ENCODE peak calls at places on chromosome 12, in seven cellular contexts. N is colonic mucosa; Q is kidney; C is kidney epithelial cell; K is PC-9; M is ovary; W is CD8-positive, alpha-beta T cell. X is an unnamed sample.

GRCh38 chr12:61654698-61655097 is 605.5 kb upstream of the USP15 start:
- DNase-seq in N (no peak), Q (no peak), C (no peak), K (no peak), M (no peak), W (no peak), X (peak)

GRCh38 chr12:58286353-58286752 is 345.0 kb downstream of the ATP23 start:
- DNase-seq in N (no peak), Q (no peak), C (no peak), K (no peak), M (no peak), W (no peak), X (no peak)

GRCh38 chr12:100593490-100593889 is 20.0 kb downstream of the GAS2L3 start:
- DNase-seq in N (no peak), Q (no peak), C (no peak), K (no peak), M (no peak), W (no peak), X (peak)

GRCh38 chr12:25811656-25812126 is 146.8 kb upstream of the RASSF8 start:
- DNase-seq in N (no peak), Q (no peak), C (no peak), K (no peak), M (no peak), W (no peak), X (peak)

GRCh38 chr12:90098132-90098779 is 389.6 kb upstream of the ATP2B1 start:
- DNase-seq in N (no peak), Q (no peak), C (no peak), K (no peak), M (no peak), W (no peak), X (peak)

GRCh38 chr12:94994312-94994711 is 9.2 kb downstream of the NDUFA12 start:
- DNase-seq in N (no peak), Q (no peak), C (peak), K (peak), M (no peak), W (no peak), X (peak)

GRCh38 chr12:72083096-72083825 is 144.6 kb downstream of the TPH2 start:
- DNase-seq in N (no peak), Q (no peak), C (no peak), K (no peak), M (no peak), W (no peak), X (no peak)

GRCh38 chr12:1374296-1374695 is 220.1 kb downstream of the FBXL14 start:
- DNase-seq in N (no peak), Q (no peak), C (no peak), K (no peak), M (no peak), W (no peak), X (no peak)

GRCh38 chr12:109927622-109928021 is 27.5 kb downstream of the TCHP start:
- DNase-seq in N (peak), Q (no peak), C (no peak), K (no peak), M (no peak), W (no peak), X (peak)

GRCh38 chr12:123076604-123077297 is 74.1 kb downstream of the PITPNM2 start:
- DNase-seq in N (no peak), Q (no peak), C (no peak), K (no peak), M (no peak), W (no peak), X (peak)

DNA sequence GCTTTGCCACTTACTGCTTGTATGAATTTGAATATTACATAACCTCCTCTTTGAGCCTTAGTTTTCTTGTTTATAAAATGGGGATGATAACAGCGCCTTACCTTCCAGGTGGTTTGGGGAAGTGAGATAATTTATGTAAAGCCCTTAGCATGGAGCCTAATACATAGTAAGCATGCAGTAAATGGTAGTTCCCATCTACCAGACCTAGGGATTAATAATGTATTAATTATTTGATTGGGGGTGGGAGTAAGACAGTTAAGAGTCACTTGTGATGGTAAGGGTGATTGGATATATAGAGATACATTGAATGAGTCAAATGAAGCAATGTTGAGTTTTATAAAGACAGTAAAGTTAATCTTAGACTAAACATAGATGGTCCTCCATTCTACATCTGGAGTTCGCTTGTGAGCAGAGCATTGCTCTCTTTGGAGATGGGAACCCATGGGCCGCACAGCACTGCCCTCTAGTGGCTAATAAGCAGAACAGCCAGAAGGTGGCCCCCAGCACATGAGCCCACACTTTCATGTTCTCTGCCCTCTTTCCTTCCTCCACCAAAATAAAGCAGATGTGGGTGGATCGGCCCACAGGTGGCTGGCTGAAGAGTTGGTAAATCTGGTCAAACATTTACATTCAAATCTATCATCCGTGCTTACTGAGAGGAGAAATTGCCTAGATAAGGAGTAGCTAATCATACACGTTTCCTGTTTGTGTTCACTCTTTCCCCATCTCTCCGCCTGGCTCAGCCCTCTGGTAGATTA is 26.5 kb upstream of the TAMALIN start:
- DNase-seq in N (peak), Q (peak), C (no peak), K (no peak), M (peak), W (peak), X (peak)
- TF ChIP-seq CTCF in N (peak), Q (peak), C (peak), K (peak), M (peak), W (peak), X (peak)

GRCh38 chr12:68121143-68121542 is 38.4 kb downstream of the IFNG start:
- DNase-seq in N (no peak), Q (no peak), C (no peak), K (no peak), M (no peak), W (no peak), X (no peak)

GRCh38 chr12:68119250-68119649 is 40.3 kb downstream of the IFNG start:
- DNase-seq in N (no peak), Q (no peak), C (no peak), K (no peak), M (no peak), W (no peak), X (no peak)

GRCh38 chr12:68119724-68120211 is 39.8 kb downstream of the IFNG start:
- DNase-seq in N (no peak), Q (no peak), C (no peak), K (no peak), M (no peak), W (no peak), X (no peak)

GRCh38 chr12:68122236-68122920 is 37.2 kb downstream of the IFNG start:
- DNase-seq in N (no peak), Q (no peak), C (no peak), K (no peak), M (no peak), W (no peak), X (peak)

GRCh38 chr12:68118096-68118755 is 41.3 kb downstream of the IFNG start:
- DNase-seq in N (no peak), Q (no peak), C (no peak), K (no peak), M (no peak), W (no peak), X (no peak)
- H3K4me3 ChIP-seq in N (no peak), Q (no peak), C (no peak), K (no peak), M (no peak), W (no peak), X (no peak)

GRCh38 chr12:89084751-89085150 is 267.6 kb downstream of the DUSP6 start:
- DNase-seq in N (no peak), Q (no peak), C (no peak), K (no peak), M (no peak), W (no peak), X (peak)
- TF ChIP-seq CTCF in N (no peak), Q (no peak), C (no peak), K (no peak), M (no peak), W (no peak), X (no peak)

GRCh38 chr12:84033162-84033561 is 879.4 kb downstream of the SLC6A15 start:
- DNase-seq in N (no peak), Q (peak), C (no peak), K (no peak), M (no peak), W (no peak), X (no peak)
- H3K4me3 ChIP-seq in N (no peak), Q (no peak), C (no peak), K (no peak), M (no peak), W (no peak), X (no peak)